ENCODE peak calls at places on chromosomes 5 and 9, in seven cellular contexts. One of them, this sample, is unnamed.

GRCh38 chr9:87867391-87867790 is 15.3 kb upstream of the SPATA31E1 start:
- DNase-seq in stimulated activated naive CD8-positive, alpha-beta T cell treated with anti-CD3 and anti-CD28 coated beads, Interleukin-15, Interleukin-2, amounts not matched to agents 100 U/mL and 50 U/mL, for 24 hours: no peak
- DNase-seq in activated T-helper 1 cell treated with anti-CD3 and anti-CD28 coated beads, Interleukin-12 subunit alpha, Interleukin-12 subunit beta, Interleukin-2, Interleukin-4 antibody, amounts not matched to agents 30 ng/mL and 10 ng/mL and 1 ng/mL, durations not matched to agents 14 hours and 24 hours and 36 hours: no peak
- DNase-seq in A673: no peak
- DNase-seq in NCI-H187 treated with DMSO at 0.1 percent for 48 hours: no peak
- DNase-seq in neural progenitor cell: no peak
- DNase-seq in heart right ventricle: no peak
- DNase-seq in this sample: no peak

GRCh38 chr5:104363567-104363966 is 801.0 kb upstream of the NUDT12 start:
- DNase-seq in stimulated activated naive CD8-positive, alpha-beta T cell treated with anti-CD3 and anti-CD28 coated beads, Interleukin-15, Interleukin-2, amounts not matched to agents 100 U/mL and 50 U/mL, for 24 hours: no peak
- DNase-seq in NCI-H187 treated with DMSO at 0.1 percent for 48 hours: no peak
- DNase-seq in activated T-helper 1 cell treated with anti-CD3 and anti-CD28 coated beads, Interleukin-12 subunit alpha, Interleukin-12 subunit beta, Interleukin-2, Interleukin-4 antibody, amounts not matched to agents 30 ng/mL and 10 ng/mL and 1 ng/mL, durations not matched to agents 14 hours and 24 hours and 36 hours: no peak
- DNase-seq in heart right ventricle: no peak
- DNase-seq in A673: no peak
- DNase-seq in neural progenitor cell: no peak
- DNase-seq in this sample: no peak

GRCh38 chr5:179824745-179825112 is 4.0 kb downstream of the SQSTM1 start:
- DNase-seq in A673: no peak
- DNase-seq in activated T-helper 1 cell treated with anti-CD3 and anti-CD28 coated beads, Interleukin-12 subunit alpha, Interleukin-12 subunit beta, Interleukin-2, Interleukin-4 antibody, amounts not matched to agents 30 ng/mL and 10 ng/mL and 1 ng/mL, durations not matched to agents 14 hours and 24 hours and 36 hours: no peak
- DNase-seq in heart right ventricle: no peak
- DNase-seq in neural progenitor cell: no peak
- DNase-seq in NCI-H187 treated with DMSO at 0.1 percent for 48 hours: no peak
- DNase-seq in stimulated activated naive CD8-positive, alpha-beta T cell treated with anti-CD3 and anti-CD28 coated beads, Interleukin-15, Interleukin-2, amounts not matched to agents 100 U/mL and 50 U/mL, for 24 hours: no peak
- DNase-seq in this sample: no peak

GRCh38 chr5:26833596-26833995 is 204.8 kb downstream of the CDH9 start:
- DNase-seq in A673: peak
- DNase-seq in NCI-H187 treated with DMSO at 0.1 percent for 48 hours: no peak
- DNase-seq in activated T-helper 1 cell treated with anti-CD3 and anti-CD28 coated beads, Interleukin-12 subunit alpha, Interleukin-12 subunit beta, Interleukin-2, Interleukin-4 antibody, amounts not matched to agents 30 ng/mL and 10 ng/mL and 1 ng/mL, durations not matched to agents 14 hours and 24 hours and 36 hours: no peak
- DNase-seq in stimulated activated naive CD8-positive, alpha-beta T cell treated with anti-CD3 and anti-CD28 coated beads, Interleukin-15, Interleukin-2, amounts not matched to agents 100 U/mL and 50 U/mL, for 24 hours: no peak
- DNase-seq in heart right ventricle: no peak
- DNase-seq in neural progenitor cell: no peak
- DNase-seq in this sample: no peak

GRCh38 chr5:79546782-79547428 is 33.0 kb upstream of the HOMER1 start:
- DNase-seq in A673: no peak
- DNase-seq in NCI-H187 treated with DMSO at 0.1 percent for 48 hours: no peak
- DNase-seq in neural progenitor cell: no peak
- DNase-seq in heart right ventricle: no peak
- DNase-seq in activated T-helper 1 cell treated with anti-CD3 and anti-CD28 coated beads, Interleukin-12 subunit alpha, Interleukin-12 subunit beta, Interleukin-2, Interleukin-4 antibody, amounts not matched to agents 30 ng/mL and 10 ng/mL and 1 ng/mL, durations not matched to agents 14 hours and 24 hours and 36 hours: no peak
- DNase-seq in stimulated activated naive CD8-positive, alpha-beta T cell treated with anti-CD3 and anti-CD28 coated beads, Interleukin-15, Interleukin-2, amounts not matched to agents 100 U/mL and 50 U/mL, for 24 hours: no peak
- DNase-seq in this sample: no peak

GRCh38 chr5:168579987-168580508 is 880 bp upstream of the PANK3 start:
- DNase-seq in neural progenitor cell: no peak
- DNase-seq in stimulated activated naive CD8-positive, alpha-beta T cell treated with anti-CD3 and anti-CD28 coated beads, Interleukin-15, Interleukin-2, amounts not matched to agents 100 U/mL and 50 U/mL, for 24 hours: no peak
- DNase-seq in activated T-helper 1 cell treated with anti-CD3 and anti-CD28 coated beads, Interleukin-12 subunit alpha, Interleukin-12 subunit beta, Interleukin-2, Interleukin-4 antibody, amounts not matched to agents 30 ng/mL and 10 ng/mL and 1 ng/mL, durations not matched to agents 14 hours and 24 hours and 36 hours: no peak
- DNase-seq in A673: no peak
- DNase-seq in heart right ventricle: no peak
- DNase-seq in NCI-H187 treated with DMSO at 0.1 percent for 48 hours: no peak
- DNase-seq in this sample: no peak

GRCh38 chr5:72178910-72179815 is 71.9 kb downstream of the MAP1B start:
- DNase-seq in stimulated activated naive CD8-positive, alpha-beta T cell treated with anti-CD3 and anti-CD28 coated beads, Interleukin-15, Interleukin-2, amounts not matched to agents 100 U/mL and 50 U/mL, for 24 hours: no peak
- DNase-seq in A673: peak
- DNase-seq in neural progenitor cell: peak
- DNase-seq in NCI-H187 treated with DMSO at 0.1 percent for 48 hours: no peak
- DNase-seq in activated T-helper 1 cell treated with anti-CD3 and anti-CD28 coated beads, Interleukin-12 subunit alpha, Interleukin-12 subunit beta, Interleukin-2, Interleukin-4 antibody, amounts not matched to agents 30 ng/mL and 10 ng/mL and 1 ng/mL, durations not matched to agents 14 hours and 24 hours and 36 hours: no peak
- DNase-seq in heart right ventricle: peak
- DNase-seq in this sample: peak

GRCh38 chr9:116075191-116075590 is 78.4 kb upstream of the PAPPA start:
- DNase-seq in neural progenitor cell: no peak
- DNase-seq in activated T-helper 1 cell treated with anti-CD3 and anti-CD28 coated beads, Interleukin-12 subunit alpha, Interleukin-12 subunit beta, Interleukin-2, Interleukin-4 antibody, amounts not matched to agents 30 ng/mL and 10 ng/mL and 1 ng/mL, durations not matched to agents 14 hours and 24 hours and 36 hours: no peak
- DNase-seq in A673: no peak
- DNase-seq in stimulated activated naive CD8-positive, alpha-beta T cell treated with anti-CD3 and anti-CD28 coated beads, Interleukin-15, Interleukin-2, amounts not matched to agents 100 U/mL and 50 U/mL, for 24 hours: no peak
- DNase-seq in NCI-H187 treated with DMSO at 0.1 percent for 48 hours: no peak
- DNase-seq in heart right ventricle: no peak
- DNase-seq in this sample: peak

GRCh38 chr5:31993182-31993961 is 180.7 kb downstream of the GOLPH3 start:
- DNase-seq in A673: no peak
- DNase-seq in activated T-helper 1 cell treated with anti-CD3 and anti-CD28 coated beads, Interleukin-12 subunit alpha, Interleukin-12 subunit beta, Interleukin-2, Interleukin-4 antibody, amounts not matched to agents 30 ng/mL and 10 ng/mL and 1 ng/mL, durations not matched to agents 14 hours and 24 hours and 36 hours: no peak
- DNase-seq in NCI-H187 treated with DMSO at 0.1 percent for 48 hours: no peak
- DNase-seq in heart right ventricle: no peak
- DNase-seq in neural progenitor cell: no peak
- DNase-seq in stimulated activated naive CD8-positive, alpha-beta T cell treated with anti-CD3 and anti-CD28 coated beads, Interleukin-15, Interleukin-2, amounts not matched to agents 100 U/mL and 50 U/mL, for 24 hours: no peak
- DNase-seq in this sample: no peak

GRCh38 chr5:97762483-97762882 is 579.4 kb upstream of the RIOK2 start:
- DNase-seq in NCI-H187 treated with DMSO at 0.1 percent for 48 hours: no peak
- DNase-seq in activated T-helper 1 cell treated with anti-CD3 and anti-CD28 coated beads, Interleukin-12 subunit alpha, Interleukin-12 subunit beta, Interleukin-2, Interleukin-4 antibody, amounts not matched to agents 30 ng/mL and 10 ng/mL and 1 ng/mL, durations not matched to agents 14 hours and 24 hours and 36 hours: no peak
- DNase-seq in heart right ventricle: no peak
- DNase-seq in neural progenitor cell: no peak
- DNase-seq in A673: no peak
- DNase-seq in stimulated activated naive CD8-positive, alpha-beta T cell treated with anti-CD3 and anti-CD28 coated beads, Interleukin-15, Interleukin-2, amounts not matched to agents 100 U/mL and 50 U/mL, for 24 hours: no peak
- DNase-seq in this sample: no peak

GRCh38 chr9:26744362-26744965 is 148.1 kb downstream of the CAAP1 start:
- DNase-seq in A673: peak
- DNase-seq in neural progenitor cell: peak
- DNase-seq in heart right ventricle: no peak
- DNase-seq in activated T-helper 1 cell treated with anti-CD3 and anti-CD28 coated beads, Interleukin-12 subunit alpha, Interleukin-12 subunit beta, Interleukin-2, Interleukin-4 antibody, amounts not matched to agents 30 ng/mL and 10 ng/mL and 1 ng/mL, durations not matched to agents 14 hours and 24 hours and 36 hours: no peak
- DNase-seq in stimulated activated naive CD8-positive, alpha-beta T cell treated with anti-CD3 and anti-CD28 coated beads, Interleukin-15, Interleukin-2, amounts not matched to agents 100 U/mL and 50 U/mL, for 24 hours: no peak
- DNase-seq in NCI-H187 treated with DMSO at 0.1 percent for 48 hours: no peak
- DNase-seq in this sample: no peak

GRCh38 chr5:87924451-87924850 is 344.2 kb downstream of the TMEM161B start:
- DNase-seq in neural progenitor cell: no peak
- DNase-seq in heart right ventricle: no peak
- DNase-seq in NCI-H187 treated with DMSO at 0.1 percent for 48 hours: no peak
- DNase-seq in stimulated activated naive CD8-positive, alpha-beta T cell treated with anti-CD3 and anti-CD28 coated beads, Interleukin-15, Interleukin-2, amounts not matched to agents 100 U/mL and 50 U/mL, for 24 hours: no peak
- DNase-seq in A673: no peak
- DNase-seq in activated T-helper 1 cell treated with anti-CD3 and anti-CD28 coated beads, Interleukin-12 subunit alpha, Interleukin-12 subunit beta, Interleukin-2, Interleukin-4 antibody, amounts not matched to agents 30 ng/mL and 10 ng/mL and 1 ng/mL, durations not matched to agents 14 hours and 24 hours and 36 hours: no peak
- DNase-seq in this sample: no peak

GRCh38 chr5:125685771-125686170 is 737.4 kb upstream of the GRAMD2B start:
- DNase-seq in stimulated activated naive CD8-positive, alpha-beta T cell treated with anti-CD3 and anti-CD28 coated beads, Interleukin-15, Interleukin-2, amounts not matched to agents 100 U/mL and 50 U/mL, for 24 hours: no peak
- DNase-seq in activated T-helper 1 cell treated with anti-CD3 and anti-CD28 coated beads, Interleukin-12 subunit alpha, Interleukin-12 subunit beta, Interleukin-2, Interleukin-4 antibody, amounts not matched to agents 30 ng/mL and 10 ng/mL and 1 ng/mL, durations not matched to agents 14 hours and 24 hours and 36 hours: no peak
- DNase-seq in heart right ventricle: no peak
- DNase-seq in NCI-H187 treated with DMSO at 0.1 percent for 48 hours: no peak
- DNase-seq in A673: no peak
- DNase-seq in neural progenitor cell: no peak
- DNase-seq in this sample: no peak

GRCh38 chr5:131814990-131815389 is 18.2 kb upstream of the FNIP1 start:
- DNase-seq in stimulated activated naive CD8-positive, alpha-beta T cell treated with anti-CD3 and anti-CD28 coated beads, Interleukin-15, Interleukin-2, amounts not matched to agents 100 U/mL and 50 U/mL, for 24 hours: no peak
- DNase-seq in NCI-H187 treated with DMSO at 0.1 percent for 48 hours: no peak
- DNase-seq in heart right ventricle: no peak
- DNase-seq in activated T-helper 1 cell treated with anti-CD3 and anti-CD28 coated beads, Interleukin-12 subunit alpha, Interleukin-12 subunit beta, Interleukin-2, Interleukin-4 antibody, amounts not matched to agents 30 ng/mL and 10 ng/mL and 1 ng/mL, durations not matched to agents 14 hours and 24 hours and 36 hours: no peak
- DNase-seq in A673: peak
- DNase-seq in neural progenitor cell: no peak
- DNase-seq in this sample: peak

GRCh38 chr5:61450170-61450815 is 118.2 kb downstream of the ZSWIM6 start:
- DNase-seq in neural progenitor cell: no peak
- DNase-seq in A673: peak
- DNase-seq in NCI-H187 treated with DMSO at 0.1 percent for 48 hours: no peak
- DNase-seq in heart right ventricle: no peak
- DNase-seq in stimulated activated naive CD8-positive, alpha-beta T cell treated with anti-CD3 and anti-CD28 coated beads, Interleukin-15, Interleukin-2, amounts not matched to agents 100 U/mL and 50 U/mL, for 24 hours: no peak
- DNase-seq in activated T-helper 1 cell treated with anti-CD3 and anti-CD28 coated beads, Interleukin-12 subunit alpha, Interleukin-12 subunit beta, Interleukin-2, Interleukin-4 antibody, amounts not matched to agents 30 ng/mL and 10 ng/mL and 1 ng/mL, durations not matched to agents 14 hours and 24 hours and 36 hours: no peak
- DNase-seq in this sample: peak

GRCh38 chr5:61347088-61347487 is 15.0 kb downstream of the ZSWIM6 start:
- DNase-seq in NCI-H187 treated with DMSO at 0.1 percent for 48 hours: no peak
- DNase-seq in neural progenitor cell: no peak
- DNase-seq in A673: peak
- DNase-seq in stimulated activated naive CD8-positive, alpha-beta T cell treated with anti-CD3 and anti-CD28 coated beads, Interleukin-15, Interleukin-2, amounts not matched to agents 100 U/mL and 50 U/mL, for 24 hours: no peak
- DNase-seq in activated T-helper 1 cell treated with anti-CD3 and anti-CD28 coated beads, Interleukin-12 subunit alpha, Interleukin-12 subunit beta, Interleukin-2, Interleukin-4 antibody, amounts not matched to agents 30 ng/mL and 10 ng/mL and 1 ng/mL, durations not matched to agents 14 hours and 24 hours and 36 hours: no peak
- DNase-seq in heart right ventricle: no peak
- DNase-seq in this sample: no peak

This sample was measured in amniotic stem cell.